ENCODE peak calls at places on chromosomes 2 and 18, in eight cellular contexts. C, R, D, V, I, X, Q and N are unnamed samples.

GRCh38 chr2:167103028-167103756 is 214.9 kb downstream of the XIRP2 start:
- DNase-seq in D (no peak), R (no peak), I (no peak), C (no peak), X (no peak), Q (no peak), V (no peak), N (no peak)

GRCh38 chr18:32956591-32957310 is 183.9 kb upstream of the KLHL14 start:
- DNase-seq in Q (peak), R (peak), D (no peak), C (no peak), X (peak), I (no peak), V (peak), N (no peak)

GRCh38 chr2:233600361-233600760 is 17.1 kb upstream of the UGT1A8 start:
- DNase-seq in R (no peak), C (no peak), V (no peak), D (no peak), Q (no peak), X (peak), I (no peak), N (no peak)

GRCh38 chr2:20625920-20626697 is 24.8 kb downstream of the HS1BP3 start:
- DNase-seq in V (peak), Q (no peak), I (no peak), X (peak), R (no peak), C (no peak), D (no peak), N (no peak)

GRCh38 chr2:9189901-9190300 is 16.7 kb upstream of the ASAP2 start:
- DNase-seq in D (no peak), R (no peak), V (no peak), C (no peak), X (peak), Q (no peak), I (no peak), N (no peak)

GRCh38 chr18:22282311-22283235 is 113.2 kb downstream of the GATA6 start:
- DNase-seq in C (no peak), V (no peak), I (no peak), X (peak), R (no peak), D (no peak), Q (peak), N (no peak)

GRCh38 chr2:27095745-27096651 is 9.4 kb downstream of the KHK start:
- DNase-seq in V (peak), D (peak), C (peak), R (peak), Q (peak), X (peak), I (no peak), N (peak)

GRCh38 chr2:240881913-240882312 is 13.3 kb downstream of the AGXT start:
- DNase-seq in C (no peak), X (no peak), V (no peak), R (no peak), D (no peak), Q (no peak), I (no peak), N (no peak)

GRCh38 chr2:119549236-119549635 is 5.0 kb downstream of the CFAP221 start:
- DNase-seq in D (no peak), X (peak), R (peak), Q (peak), C (no peak), V (no peak), I (no peak), N (no peak)